ENCODE peak calls at places on chromosomes 3 and 15, in eight cellular contexts. A is WERI-Rb-1; J is left cardiac atrium; O is HTR-8/SVneo; B is T-helper 2 cell; W is AG08396; M is anterior cingulate cortex; X is stimulated activated CD8-positive, alpha-beta memory T cell treated with anti-CD3 and anti-CD28 coated beads, Interleukin-4, amount 100 ng/mL, for 24 hours. H is an unnamed sample.

GRCh38 chr15:70519004-70519365 is 244.4 kb downstream of the UACA start:
- DNase-seq in A (no peak), J (no peak), O (no peak), B (no peak), W (no peak), M (no peak), X (no peak), H (no peak)

GRCh38 chr3:186512570-186513302 is 31.4 kb downstream of the CRYGS start:
- DNase-seq in A (no peak), J (no peak), O (no peak), B (no peak), W (no peak), M (no peak), X (no peak), H (no peak)

GRCh38 chr15:40769310-40770146 is at the start of gene C15orf62:
- DNase-seq in A (no peak), J (no peak), O (peak), B (peak), W (no peak), M (peak), X (peak), H (peak)

GRCh38 chr15:48680841-48681240 is 35.3 kb upstream of the FBN1 start:
- DNase-seq in A (no peak), J (no peak), O (peak), B (no peak), W (no peak), M (no peak), X (no peak), H (no peak)

GRCh38 chr3:20648294-20648693 is 462.3 kb upstream of the SGO1 start:
- DNase-seq in A (no peak), J (no peak), O (peak), B (no peak), W (peak), M (no peak), X (no peak), H (no peak)

GRCh38 chr3:135860761-135861160 is 104.8 kb upstream of the PPP2R3A start:
- DNase-seq in A (no peak), J (no peak), O (no peak), B (no peak), W (no peak), M (no peak), X (no peak), H (no peak)

GRCh38 chr3:176759815-176760506 is 437.3 kb downstream of the TBL1XR1 start:
- DNase-seq in A (no peak), J (no peak), O (no peak), B (no peak), W (no peak), M (no peak), X (no peak), H (no peak)

GRCh38 chr3:109825971-109826810 is 488.8 kb upstream of the DPPA4 start:
- DNase-seq in A (no peak), J (no peak), O (no peak), B (no peak), W (no peak), M (no peak), X (no peak), H (no peak)

GRCh38 chr15:34853001-34853758 is 57.8 kb upstream of the ACTC1 start:
- DNase-seq in A (no peak), J (no peak), O (no peak), B (no peak), W (no peak), M (no peak), X (no peak), H (no peak)

GRCh38 chr15:43184407-43185160 is 619 bp upstream of the CCNDBP1 start:
- DNase-seq in A (no peak), J (no peak), O (no peak), B (no peak), W (no peak), M (no peak), X (no peak), H (no peak)

GRCh38 chr3:84141571-84141970 is 817.2 kb upstream of the CADM2 start:
- DNase-seq in A (no peak), J (no peak), O (no peak), B (no peak), W (no peak), M (no peak), X (no peak), H (no peak)

GRCh38 chr3:15284121-15284889 is 48.1 kb downstream of the SH3BP5 start:
- DNase-seq in A (no peak), J (peak), O (no peak), B (no peak), W (no peak), M (no peak), X (no peak), H (peak)

GRCh38 chr15:38996111-38996541 is 431.5 kb upstream of the RASGRP1 start:
- DNase-seq in A (no peak), J (no peak), O (peak), B (no peak), W (peak), M (no peak), X (no peak), H (no peak)

GRCh38 chr15:25859838-25860645 is 3.1 kb downstream of the ATP10A start:
- DNase-seq in A (no peak), J (peak), O (no peak), B (peak), W (no peak), M (no peak), X (no peak), H (no peak)

GRCh38 chr3:25592510-25592968 is 72.2 kb downstream of the TOP2B start:
- DNase-seq in A (peak), J (peak), O (no peak), B (no peak), W (peak), M (no peak), X (no peak), H (peak)

GRCh38 chr3:44914936-44915335 is 40.5 kb downstream of the TGM4 start:
- DNase-seq in A (peak), J (no peak), O (peak), B (no peak), W (peak), M (no peak), X (no peak), H (no peak)

GRCh38 chr3:146625117-146625775 is 20.1 kb upstream of the PLSCR5 start:
- DNase-seq in A (no peak), J (no peak), O (peak), B (no peak), W (peak), M (no peak), X (no peak), H (no peak)

GRCh38 chr15:59232476-59232875 is 25.8 kb downstream of the LDHAL6B start:
- DNase-seq in A (no peak), J (no peak), O (no peak), B (no peak), W (peak), M (no peak), X (no peak), H (no peak)

GRCh38 chr15:99165956-99166689 is 61.2 kb downstream of the SYNM start:
- DNase-seq in A (no peak), J (no peak), O (no peak), B (no peak), W (no peak), M (no peak), X (no peak), H (no peak)

GRCh38 chr3:59451041-59451763 is 401.4 kb upstream of the CFAP20DC start:
- DNase-seq in A (no peak), J (no peak), O (no peak), B (peak), W (no peak), M (no peak), X (peak), H (no peak)

GRCh38 chr3:52827866-52828376 is 2.6 kb downstream of the ITIH4 start:
- DNase-seq in A (no peak), J (no peak), O (no peak), B (no peak), W (no peak), M (no peak), X (no peak), H (no peak)

GRCh38 chr3:114584734-114585371 is 291.0 kb downstream of the TIGIT start:
- DNase-seq in A (no peak), J (no peak), O (no peak), B (no peak), W (no peak), M (no peak), X (no peak), H (no peak)

GRCh38 chr3:24299236-24299635 is 195.4 kb downstream of the THRB start:
- DNase-seq in A (no peak), J (no peak), O (peak), B (no peak), W (no peak), M (no peak), X (no peak), H (no peak)

H was measured in adrenal gland.